ENCODE peak calls at places on chromosomes 16 and 17, in four cellular contexts. Y, X, K and I are unnamed samples.

GRCh38 chr17:40427002-40427491 is 9.4 kb upstream of the TOP2A start:
- DNase-seq in Y (no peak), X (peak), K (no peak), I (no peak)

GRCh38 chr17:42748202-42748905 is 3.5 kb upstream of the EZH1 start:
- DNase-seq in Y (no peak), X (no peak), K (no peak), I (no peak)

GRCh38 chr17:13925579-13925978 is 143.7 kb upstream of the COX10 start:
- DNase-seq in Y (no peak), X (no peak), K (no peak), I (no peak)

GRCh38 chr16:6929868-6930267 is 402.8 kb upstream of the RBFOX1 start:
- DNase-seq in Y (no peak), X (no peak), K (no peak), I (no peak)

GRCh38 chr17:72404872-72405271 is 284.1 kb downstream of the SOX9 start:
- DNase-seq in Y (no peak), X (no peak), K (no peak), I (no peak)

GRCh38 chr17:38591759-38592241 is 14.0 kb downstream of the SRCIN1 start:
- DNase-seq in Y (no peak), X (peak), K (no peak), I (no peak)

GRCh38 chr17:57535652-57536018 is 209.5 kb downstream of the CCDC182 start:
- DNase-seq in Y (no peak), X (no peak), K (no peak), I (no peak)

GRCh38 chr16:58500329-58501241 is 642 bp downstream of the NDRG4 start:
- DNase-seq in Y (no peak), X (peak), K (peak), I (no peak)

GRCh38 chr17:42754782-42755181 is 6.2 kb upstream of the RAMP2 start:
- DNase-seq in Y (no peak), X (no peak), K (no peak), I (no peak)

GRCh38 chr17:74738051-74738996 is 1.3 kb downstream of the RAB37 start:
- DNase-seq in Y (no peak), X (peak), K (no peak), I (peak)

GRCh38 chr16:89330177-89330856 is 112.8 kb downstream of the ZNF778 start:
- DNase-seq in Y (no peak), X (peak), K (no peak), I (peak)

GRCh38 chr16:49890876-49891275 is 35.0 kb upstream of the ZNF423 start:
- DNase-seq in Y (no peak), X (peak), K (no peak), I (peak)

GRCh38 chr16:3065742-3066439 is 451 bp downstream of the IL32 start:
- DNase-seq in Y (no peak), X (peak), K (no peak), I (peak)

GRCh38 chr17:76922084-76922483 is 53.9 kb downstream of the MGAT5B start:
- DNase-seq in Y (no peak), X (no peak), K (no peak), I (no peak)

GRCh38 chr17:74466111-74466784 is at the start of gene CD300A:
- DNase-seq in Y (no peak), X (peak), K (peak), I (no peak)

GRCh38 chr16:1010266-1010665 is 28.7 kb downstream of the SOX8 start:
- DNase-seq in Y (no peak), X (no peak), K (no peak), I (no peak)